ENCODE peak calls at places on chromosomes 7 and 10, in eight cellular contexts. One of them, this sample, is unnamed.

GRCh38 chr7:80027616-80028173 is 106.9 kb upstream of the GNAI1 start:
- DNase-seq in retinal pigment epithelial cell: peak
- DNase-seq in lung: no peak
- DNase-seq in HCT116: no peak
- DNase-seq in CD8-positive, alpha-beta memory T cell: no peak
- DNase-seq in CD8-positive, alpha-beta T cell: no peak
- DNase-seq in mammary epithelial cell: peak
- DNase-seq in HFF-Myc: no peak
- DNase-seq in this sample: no peak

GRCh38 chr7:153193144-153193595 is 433.6 kb downstream of the ACTR3B start:
- DNase-seq in CD8-positive, alpha-beta T cell: no peak
- DNase-seq in CD8-positive, alpha-beta memory T cell: no peak
- DNase-seq in retinal pigment epithelial cell: no peak
- DNase-seq in lung: peak
- DNase-seq in HFF-Myc: no peak
- DNase-seq in mammary epithelial cell: no peak
- DNase-seq in HCT116: no peak
- DNase-seq in this sample: no peak

GRCh38 chr7:2209146-2209960 is 23.4 kb downstream of the MAD1L1 start:
- DNase-seq in HCT116: no peak
- DNase-seq in retinal pigment epithelial cell: peak
- DNase-seq in lung: peak
- DNase-seq in CD8-positive, alpha-beta T cell: peak
- DNase-seq in CD8-positive, alpha-beta memory T cell: peak
- DNase-seq in mammary epithelial cell: peak
- DNase-seq in HFF-Myc: peak
- DNase-seq in this sample: no peak

GRCh38 chr10:116848032-116848911 is 1.0 kb upstream of the ENO4 start:
- DNase-seq in mammary epithelial cell: peak
- DNase-seq in HCT116: no peak
- DNase-seq in lung: no peak
- DNase-seq in CD8-positive, alpha-beta T cell: no peak
- DNase-seq in HFF-Myc: no peak
- DNase-seq in retinal pigment epithelial cell: no peak
- DNase-seq in CD8-positive, alpha-beta memory T cell: no peak
- DNase-seq in this sample: no peak

GRCh38 chr10:14378387-14378960 is 47.8 kb upstream of the FRMD4A start:
- DNase-seq in lung: no peak
- DNase-seq in HCT116: no peak
- DNase-seq in retinal pigment epithelial cell: no peak
- DNase-seq in mammary epithelial cell: no peak
- DNase-seq in CD8-positive, alpha-beta T cell: no peak
- DNase-seq in CD8-positive, alpha-beta memory T cell: no peak
- DNase-seq in HFF-Myc: no peak
- DNase-seq in this sample: no peak

GRCh38 chr7:100208911-100209408 is 10.8 kb upstream of the PVRIG start:
- DNase-seq in HCT116: no peak
- DNase-seq in HFF-Myc: no peak
- DNase-seq in lung: no peak
- DNase-seq in retinal pigment epithelial cell: no peak
- DNase-seq in CD8-positive, alpha-beta T cell: no peak
- DNase-seq in CD8-positive, alpha-beta memory T cell: no peak
- DNase-seq in mammary epithelial cell: no peak
- DNase-seq in this sample: no peak

GRCh38 chr10:48227213-48227612 is 47.3 kb downstream of the FRMPD2 start:
- DNase-seq in CD8-positive, alpha-beta T cell: no peak
- DNase-seq in HCT116: no peak
- DNase-seq in lung: no peak
- DNase-seq in retinal pigment epithelial cell: no peak
- DNase-seq in CD8-positive, alpha-beta memory T cell: no peak
- DNase-seq in mammary epithelial cell: no peak
- DNase-seq in HFF-Myc: no peak
- DNase-seq in this sample: no peak

GRCh38 chr10:59181668-59182067 is 5.2 kb downstream of the PHYHIPL start:
- DNase-seq in mammary epithelial cell: peak
- DNase-seq in HCT116: peak
- DNase-seq in CD8-positive, alpha-beta memory T cell: no peak
- DNase-seq in HFF-Myc: peak
- DNase-seq in lung: no peak
- DNase-seq in CD8-positive, alpha-beta T cell: no peak
- DNase-seq in retinal pigment epithelial cell: peak
- DNase-seq in this sample: peak

GRCh38 chr7:90520484-90520883 is 51.0 kb downstream of the PTTG1IP2 start:
- DNase-seq in retinal pigment epithelial cell: no peak
- DNase-seq in CD8-positive, alpha-beta T cell: no peak
- DNase-seq in HFF-Myc: no peak
- DNase-seq in mammary epithelial cell: no peak
- DNase-seq in lung: no peak
- DNase-seq in CD8-positive, alpha-beta memory T cell: no peak
- DNase-seq in HCT116: peak
- DNase-seq in this sample: no peak

GRCh38 chr10:61869772-61870520 is 31.6 kb upstream of the ARID5B start:
- DNase-seq in HCT116: no peak
- DNase-seq in retinal pigment epithelial cell: peak
- DNase-seq in CD8-positive, alpha-beta memory T cell: no peak
- DNase-seq in lung: no peak
- DNase-seq in CD8-positive, alpha-beta T cell: no peak
- DNase-seq in HFF-Myc: peak
- DNase-seq in mammary epithelial cell: no peak
- DNase-seq in this sample: no peak

GRCh38 chr10:73810358-73810734 is 1.1 kb downstream of the NDST2 start:
- DNase-seq in mammary epithelial cell: no peak
- DNase-seq in CD8-positive, alpha-beta memory T cell: no peak
- DNase-seq in lung: no peak
- DNase-seq in HCT116: no peak
- DNase-seq in HFF-Myc: no peak
- DNase-seq in CD8-positive, alpha-beta T cell: no peak
- DNase-seq in retinal pigment epithelial cell: no peak
- DNase-seq in this sample: no peak

GRCh38 chr7:151342102-151342646 is 562 bp downstream of the NUB1 start:
- DNase-seq in HCT116: no peak
- DNase-seq in CD8-positive, alpha-beta T cell: no peak
- DNase-seq in CD8-positive, alpha-beta memory T cell: no peak
- DNase-seq in lung: no peak
- DNase-seq in mammary epithelial cell: no peak
- DNase-seq in retinal pigment epithelial cell: no peak
- DNase-seq in HFF-Myc: no peak
- DNase-seq in this sample: no peak

GRCh38 chr7:18831943-18832342 is 285.5 kb downstream of the TWIST1 start:
- DNase-seq in HFF-Myc: no peak
- DNase-seq in CD8-positive, alpha-beta T cell: no peak
- DNase-seq in HCT116: no peak
- DNase-seq in CD8-positive, alpha-beta memory T cell: no peak
- DNase-seq in retinal pigment epithelial cell: no peak
- DNase-seq in mammary epithelial cell: peak
- DNase-seq in lung: no peak
- DNase-seq in this sample: no peak

GRCh38 chr10:3537518-3537917 is 247.5 kb downstream of the KLF6 start:
- DNase-seq in mammary epithelial cell: no peak
- DNase-seq in HCT116: no peak
- DNase-seq in retinal pigment epithelial cell: no peak
- DNase-seq in CD8-positive, alpha-beta T cell: no peak
- DNase-seq in CD8-positive, alpha-beta memory T cell: no peak
- DNase-seq in HFF-Myc: no peak
- DNase-seq in lung: no peak
- DNase-seq in this sample: no peak

GRCh38 chr10:12351447-12351846 is 2.1 kb downstream of the CAMK1D start:
- DNase-seq in lung: no peak
- DNase-seq in retinal pigment epithelial cell: no peak
- DNase-seq in CD8-positive, alpha-beta memory T cell: no peak
- DNase-seq in CD8-positive, alpha-beta T cell: peak
- DNase-seq in HFF-Myc: no peak
- DNase-seq in HCT116: no peak
- DNase-seq in mammary epithelial cell: no peak
- DNase-seq in this sample: no peak

GRCh38 chr7:140638311-140638791 is 2.3 kb downstream of the DENND2A start:
- DNase-seq in mammary epithelial cell: no peak
- DNase-seq in retinal pigment epithelial cell: no peak
- DNase-seq in CD8-positive, alpha-beta T cell: no peak
- DNase-seq in HFF-Myc: no peak
- DNase-seq in HCT116: no peak
- DNase-seq in CD8-positive, alpha-beta memory T cell: no peak
- DNase-seq in lung: no peak
- DNase-seq in this sample: no peak

GRCh38 chr7:140640727-140641531 is at the start of gene DENND2A:
- DNase-seq in lung: no peak
- DNase-seq in HCT116: no peak
- DNase-seq in mammary epithelial cell: no peak
- DNase-seq in CD8-positive, alpha-beta memory T cell: no peak
- DNase-seq in HFF-Myc: no peak
- DNase-seq in CD8-positive, alpha-beta T cell: no peak
- DNase-seq in retinal pigment epithelial cell: no peak
- DNase-seq in this sample: no peak

GRCh38 chr7:140639366-140640053 is 1.1 kb downstream of the DENND2A start:
- DNase-seq in lung: no peak
- DNase-seq in retinal pigment epithelial cell: no peak
- DNase-seq in mammary epithelial cell: no peak
- DNase-seq in HCT116: no peak
- DNase-seq in CD8-positive, alpha-beta T cell: no peak
- DNase-seq in HFF-Myc: no peak
- DNase-seq in CD8-positive, alpha-beta memory T cell: no peak
- DNase-seq in this sample: no peak

GRCh38 chr7:140641532-140642191 is 1.0 kb upstream of the DENND2A start:
- DNase-seq in lung: no peak
- DNase-seq in retinal pigment epithelial cell: no peak
- DNase-seq in mammary epithelial cell: no peak
- DNase-seq in HFF-Myc: no peak
- DNase-seq in HCT116: no peak
- DNase-seq in CD8-positive, alpha-beta T cell: no peak
- DNase-seq in CD8-positive, alpha-beta memory T cell: no peak
- DNase-seq in this sample: no peak

DNA sequence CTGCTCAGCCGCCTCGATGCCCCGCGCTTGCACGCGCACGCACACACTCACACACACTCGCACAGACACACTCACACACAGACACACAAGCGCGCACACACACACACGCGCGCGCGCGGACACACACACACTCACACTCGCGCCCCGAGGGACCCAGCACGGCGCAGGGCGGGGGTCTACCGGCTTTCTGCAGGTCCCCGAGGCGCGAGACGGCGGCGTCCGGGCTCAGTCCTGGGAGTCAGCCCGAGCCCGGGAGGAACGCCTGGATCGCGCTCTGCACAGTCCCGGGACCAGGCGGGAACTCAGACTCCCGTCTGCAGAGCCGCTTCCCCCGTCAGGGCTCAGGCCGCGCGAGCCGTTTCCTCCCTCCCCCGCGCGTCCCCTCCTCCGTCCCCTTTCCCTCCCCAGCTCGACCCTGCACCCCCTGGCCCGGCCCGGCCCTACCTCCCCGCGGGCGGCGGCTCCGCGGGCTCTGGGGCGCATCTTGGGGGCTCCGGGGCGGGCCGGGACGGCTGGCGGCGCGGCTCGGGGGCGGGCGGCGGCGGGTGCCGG is 477 bp downstream of the DENND2A start:
- DNase-seq in retinal pigment epithelial cell: no peak
- DNase-seq in HCT116: no peak
- DNase-seq in CD8-positive, alpha-beta T cell: no peak
- DNase-seq in mammary epithelial cell: no peak
- DNase-seq in CD8-positive, alpha-beta memory T cell: no peak
- DNase-seq in HFF-Myc: no peak
- DNase-seq in lung: no peak
- DNase-seq in this sample: no peak
- H3K4me3 ChIP-seq in retinal pigment epithelial cell: peak
- H3K4me3 ChIP-seq in HCT116: no peak
- H3K4me3 ChIP-seq in CD8-positive, alpha-beta T cell: peak
- H3K4me3 ChIP-seq in mammary epithelial cell: peak
- H3K4me3 ChIP-seq in CD8-positive, alpha-beta memory T cell: no peak
- H3K4me3 ChIP-seq in HFF-Myc: peak
- H3K4me3 ChIP-seq in lung: peak
- H3K4me3 ChIP-seq in this sample: peak

GRCh38 chr10:103759100-103759781 is 96.1 kb downstream of the SH3PXD2A start:
- DNase-seq in mammary epithelial cell: peak
- DNase-seq in lung: no peak
- DNase-seq in retinal pigment epithelial cell: peak
- DNase-seq in HCT116: no peak
- DNase-seq in CD8-positive, alpha-beta memory T cell: no peak
- DNase-seq in CD8-positive, alpha-beta T cell: no peak
- DNase-seq in HFF-Myc: no peak
- DNase-seq in this sample: no peak
- H3K4me3 ChIP-seq in mammary epithelial cell: no peak
- H3K4me3 ChIP-seq in lung: no peak
- H3K4me3 ChIP-seq in retinal pigment epithelial cell: no peak
- H3K4me3 ChIP-seq in HCT116: no peak
- H3K4me3 ChIP-seq in CD8-positive, alpha-beta memory T cell: no peak
- H3K4me3 ChIP-seq in CD8-positive, alpha-beta T cell: no peak
- H3K4me3 ChIP-seq in HFF-Myc: no peak
- H3K4me3 ChIP-seq in this sample: no peak

DNA sequence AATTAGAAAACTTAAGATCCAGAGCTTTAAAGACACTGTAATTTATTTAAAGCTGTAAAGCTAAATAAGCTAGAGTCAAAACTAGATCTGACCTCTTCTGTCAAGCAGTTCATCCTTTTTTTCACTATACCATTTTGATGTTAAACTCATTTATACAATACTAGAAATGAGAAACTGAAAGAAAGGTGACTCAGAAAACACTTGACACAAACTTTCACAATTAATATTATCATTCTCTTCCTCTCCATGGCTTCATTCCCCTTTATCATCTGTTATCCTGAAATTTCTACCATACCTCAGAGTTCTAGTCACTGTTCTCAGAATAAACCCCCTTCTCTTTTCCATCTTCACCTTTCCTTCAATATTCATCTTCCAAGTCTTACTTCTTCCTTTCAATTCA is 1.3 kb downstream of the FIGNL1 start:
- DNase-seq in CD8-positive, alpha-beta memory T cell: no peak
- DNase-seq in mammary epithelial cell: no peak
- DNase-seq in CD8-positive, alpha-beta T cell: no peak
- DNase-seq in HFF-Myc: no peak
- DNase-seq in lung: no peak
- DNase-seq in retinal pigment epithelial cell: no peak
- DNase-seq in HCT116: no peak
- DNase-seq in this sample: no peak
- H3K4me3 ChIP-seq in CD8-positive, alpha-beta memory T cell: no peak
- H3K4me3 ChIP-seq in mammary epithelial cell: no peak
- H3K4me3 ChIP-seq in CD8-positive, alpha-beta T cell: no peak
- H3K4me3 ChIP-seq in HFF-Myc: no peak
- H3K4me3 ChIP-seq in lung: no peak
- H3K4me3 ChIP-seq in retinal pigment epithelial cell: no peak
- H3K4me3 ChIP-seq in HCT116: peak
- H3K4me3 ChIP-seq in this sample: no peak

DNA sequence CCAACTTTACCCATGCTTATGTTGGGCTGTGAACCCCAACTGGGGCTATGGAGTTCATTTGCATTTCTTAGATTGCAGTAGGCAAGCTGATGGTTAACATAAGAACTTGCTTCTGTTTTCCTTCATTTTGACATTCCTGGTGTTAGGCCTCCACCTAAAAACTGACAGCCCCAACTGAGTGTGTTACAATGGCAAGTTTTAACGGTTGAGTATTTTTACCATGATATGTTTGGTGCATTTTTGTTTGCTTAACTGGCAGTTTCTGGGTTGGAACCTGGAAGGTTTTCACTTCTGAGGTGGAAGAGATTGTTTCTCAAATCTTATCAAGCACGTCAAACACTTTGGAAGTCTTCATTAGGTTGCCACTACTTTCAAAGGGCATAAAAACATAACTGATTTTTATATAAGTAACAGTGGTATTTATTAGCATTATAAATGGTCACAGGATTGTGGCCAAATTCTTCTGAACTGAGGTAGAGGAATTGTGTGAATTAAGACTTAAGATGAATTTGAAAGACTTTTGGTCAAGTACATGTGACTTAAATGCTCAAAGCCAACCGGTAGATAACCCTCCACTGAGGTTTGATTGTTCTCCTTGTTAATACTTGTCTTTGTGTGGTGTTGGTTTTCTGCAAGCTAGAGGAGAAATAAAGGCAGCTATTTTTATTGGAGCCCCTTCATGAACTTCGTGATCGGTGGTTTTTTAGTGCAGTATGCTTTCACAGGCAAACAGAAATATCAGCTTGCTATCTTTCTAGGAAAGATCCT is 2.8 kb downstream of the BMI1 start:
- DNase-seq in CD8-positive, alpha-beta memory T cell: no peak
- DNase-seq in mammary epithelial cell: no peak
- DNase-seq in retinal pigment epithelial cell: no peak
- DNase-seq in CD8-positive, alpha-beta T cell: no peak
- DNase-seq in HFF-Myc: no peak
- DNase-seq in lung: no peak
- DNase-seq in HCT116: no peak
- DNase-seq in this sample: no peak
- H3K4me3 ChIP-seq in CD8-positive, alpha-beta memory T cell: peak
- H3K4me3 ChIP-seq in mammary epithelial cell: no peak
- H3K4me3 ChIP-seq in retinal pigment epithelial cell: no peak
- H3K4me3 ChIP-seq in CD8-positive, alpha-beta T cell: no peak
- H3K4me3 ChIP-seq in HFF-Myc: no peak
- H3K4me3 ChIP-seq in lung: no peak
- H3K4me3 ChIP-seq in HCT116: no peak
- H3K4me3 ChIP-seq in this sample: no peak